ENCODE peak calls at places on chromosomes 1 and 21, in five cellular contexts. R, K, F, Z and D are unnamed samples.

GRCh38 chr1:39275836-39276507 is 71.5 kb downstream of the MACF1 start:
- DNase-seq in F (no peak), R (no peak), K (no peak), Z (no peak), D (no peak)

GRCh38 chr1:169113613-169114119 is 7.2 kb downstream of the ATP1B1 start:
- DNase-seq in F (no peak), Z (no peak), K (no peak), R (peak), D (peak)

GRCh38 chr1:158024737-158025136 is 31.3 kb downstream of the KIRREL1 start:
- DNase-seq in K (no peak), R (no peak), Z (no peak), F (no peak), D (no peak)

GRCh38 chr1:67604778-67605177 is 80.2 kb upstream of the GADD45A start:
- DNase-seq in K (no peak), F (no peak), Z (no peak), R (no peak), D (no peak)

GRCh38 chr1:52140633-52141512 is 1.0 kb upstream of the ZFYVE9 start:
- DNase-seq in K (no peak), R (peak), Z (no peak), F (no peak), D (no peak)

GRCh38 chr1:11610629-11611180 is 43.5 kb downstream of the FBXO2 start:
- DNase-seq in K (no peak), F (no peak), R (no peak), Z (no peak), D (no peak)

GRCh38 chr1:36096500-36097412 is 8.1 kb downstream of the ADPRS start:
- DNase-seq in Z (peak), R (peak), F (no peak), K (peak), D (no peak)

GRCh38 chr1:119617751-119618691 is 30.0 kb downstream of the ZNF697 start:
- DNase-seq in R (peak), Z (peak), K (no peak), F (no peak), D (no peak)

GRCh38 chr1:40391688-40392145 is 18.2 kb downstream of the SMAP2 start:
- DNase-seq in F (no peak), Z (no peak), K (no peak), R (no peak), D (no peak)

GRCh38 chr1:156502749-156503671 is 2.4 kb upstream of the MEF2D start:
- DNase-seq in Z (peak), F (no peak), R (no peak), K (peak), D (peak)

GRCh38 chr1:19400189-19400588 is 85.2 kb downstream of the CAPZB start:
- DNase-seq in Z (no peak), K (no peak), F (no peak), R (no peak), D (no peak)

GRCh38 chr21:43800124-43800523 is 10.7 kb downstream of the RRP1 start:
- DNase-seq in R (no peak), K (no peak), F (no peak), Z (no peak), D (no peak)

GRCh38 chr1:109299087-109299983 is 7.5 kb downstream of the MYBPHL start:
- DNase-seq in F (no peak), K (no peak), Z (no peak), R (peak), D (no peak)

GRCh38 chr1:94658221-94658620 is 116.7 kb upstream of the F3 start:
- DNase-seq in R (peak), Z (peak), F (no peak), K (no peak), D (no peak)

GRCh38 chr1:1556505-1556904 is 16.1 kb upstream of the TMEM240 start:
- DNase-seq in R (no peak), Z (no peak), F (no peak), K (no peak), D (no peak)

GRCh38 chr1:118483245-118484006 is 298.4 kb upstream of the SPAG17 start:
- DNase-seq in F (no peak), R (no peak), Z (no peak), K (no peak), D (no peak)

GRCh38 chr1:209697082-209697481 is 7.6 kb upstream of the HSD11B1 start:
- DNase-seq in K (no peak), R (no peak), Z (no peak), F (no peak), D (no peak)

GRCh38 chr1:17858027-17858426 is 102.9 kb downstream of the ACTL8 start:
- DNase-seq in R (no peak), K (no peak), F (no peak), Z (no peak), D (no peak)

GRCh38 chr1:102875756-102876155 is 232.6 kb downstream of the COL11A1 start:
- DNase-seq in Z (no peak), R (no peak), F (no peak), K (no peak), D (no peak)

GRCh38 chr21:45259206-45259795 is 28.4 kb downstream of the POFUT2 start:
- DNase-seq in F (no peak), Z (peak), R (no peak), K (no peak), D (no peak)

GRCh38 chr1:204453141-204453772 is 41.3 kb downstream of the PIK3C2B start:
- DNase-seq in K (no peak), F (peak), R (no peak), Z (no peak), D (no peak)

GRCh38 chr21:28309596-28309995 is 683.1 kb downstream of the LTN1 start:
- DNase-seq in F (no peak), R (no peak), Z (no peak), K (no peak), D (no peak)

GRCh38 chr1:201634261-201634660 is 95.3 kb downstream of the NAV1 start:
- DNase-seq in R (no peak), Z (no peak), F (no peak), K (peak), D (no peak)

GRCh38 chr1:201633811-201634210 is 94.9 kb downstream of the NAV1 start:
- DNase-seq in F (no peak), Z (no peak), R (no peak), K (no peak), D (no peak)

GRCh38 chr1:201637282-201638076 is 98.6 kb downstream of the NAV1 start:
- DNase-seq in F (no peak), Z (no peak), R (no peak), K (peak), D (no peak)

GRCh38 chr1:201636065-201636464 is 97.1 kb downstream of the NAV1 start:
- DNase-seq in K (no peak), F (no peak), R (no peak), Z (no peak), D (no peak)

GRCh38 chr1:201636581-201636980 is 97.7 kb downstream of the NAV1 start:
- DNase-seq in K (no peak), F (no peak), R (no peak), Z (no peak), D (no peak)
- H3K27ac ChIP-seq in K (no peak), F (no peak), R (no peak), Z (no peak), D (no peak)

GRCh38 chr1:206507395-206508129 is at the start of gene RASSF5:
- DNase-seq in Z (peak), F (no peak), K (peak), R (no peak), D (no peak)
- TF ChIP-seq EZH2 in Z (peak), F (no peak), K (no peak), R (no peak), D (no peak)

DNA sequence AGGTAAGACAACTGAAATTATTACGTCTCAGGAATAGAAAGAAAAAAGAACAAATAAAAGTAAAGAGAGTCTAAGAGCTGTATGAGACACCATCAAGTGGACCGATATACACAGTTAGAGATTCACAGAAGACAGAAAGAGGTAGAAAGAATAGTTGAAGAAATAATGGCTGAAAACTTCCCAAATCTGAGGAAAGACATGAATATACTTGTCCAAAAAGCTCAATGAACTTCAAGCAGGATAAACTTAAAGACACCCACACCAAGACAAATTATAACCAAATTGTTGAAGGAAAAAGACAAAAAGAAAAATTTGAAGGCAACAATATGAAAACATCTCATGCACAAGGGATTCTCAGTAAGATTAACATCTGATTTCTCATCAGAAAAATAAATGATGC is 19.6 kb upstream of the WNT3A start:
- DNase-seq in R (no peak), K (no peak), Z (no peak), F (no peak), D (no peak)
- TF ChIP-seq SIN3A in R (no peak), K (no peak), Z (no peak), F (no peak), D (no peak)

GRCh38 chr1:107899655-107900054 is 65.3 kb downstream of the VAV3 start:
- DNase-seq in F (no peak), R (no peak), K (no peak), Z (no peak), D (no peak)

GRCh38 chr1:107900083-107900945 is 64.7 kb downstream of the VAV3 start:
- DNase-seq in R (no peak), Z (no peak), K (no peak), F (no peak), D (no peak)

GRCh38 chr1:107895403-107896181 is 69.4 kb downstream of the VAV3 start:
- DNase-seq in R (no peak), Z (no peak), K (no peak), F (no peak), D (no peak)

GRCh38 chr1:107897428-107898339 is 67.3 kb downstream of the VAV3 start:
- DNase-seq in K (no peak), F (no peak), R (no peak), Z (no peak), D (no peak)

GRCh38 chr1:107896946-107897345 is 68.0 kb downstream of the VAV3 start:
- DNase-seq in F (no peak), R (no peak), K (no peak), Z (no peak), D (no peak)
- H3K27ac ChIP-seq in F (no peak), R (no peak), K (no peak), Z (no peak), D (no peak)

GRCh38 chr1:211829343-211830054 is 1.1 kb downstream of the LPGAT1 start:
- DNase-seq in Z (peak), F (no peak), K (no peak), R (peak), D (no peak)
- TF ChIP-seq EZH2 in Z (no peak), F (no peak), K (no peak), R (no peak), D (no peak)